ENCODE peak calls at places on chromosomes 3 and 15, in ten cellular contexts. E is lower lobe of right lung; H is activated CD8-positive, alpha-beta memory T cell treated with anti-CD3 and anti-CD28 coated beads, Interleukin-2, amount 10 ng/mL, durations not matched to agents 7 days and 5 days; U is EH; G is stimulated activated naive CD8-positive, alpha-beta T cell treated with anti-CD3 and anti-CD28 coated beads, Interleukin-15, Interleukin-2, amounts not matched to agents 100 U/mL and 50 U/mL, for 24 hours; D is ACHN; T is aorta; B is NCI-H1105 treated with DMSO at 0.1 percent for 48 hours; I is mucosa of gallbladder; J is astrocyte of the spinal cord. F is an unnamed sample.

GRCh38 chr3:45163481-45163880 is 17.3 kb upstream of the CDCP1 start:
- DNase-seq in E (no peak), H (no peak), U (no peak), G (no peak), D (no peak), T (no peak), B (no peak), I (no peak), J (no peak), F (no peak)

GRCh38 chr15:99735868-99736267 is 2.6 kb upstream of the LYSMD4 start:
- DNase-seq in E (no peak), H (no peak), U (no peak), G (no peak), D (no peak), T (no peak), B (no peak), I (no peak), J (no peak), F (no peak)

GRCh38 chr3:108181172-108181571 is 41.1 kb downstream of the IFT57 start:
- DNase-seq in E (no peak), H (no peak), U (no peak), G (no peak), D (no peak), T (no peak), B (no peak), I (no peak), J (no peak), F (no peak)

GRCh38 chr3:2504912-2505311 is 406.2 kb downstream of the CNTN4 start:
- DNase-seq in E (no peak), H (no peak), U (no peak), G (no peak), D (no peak), T (no peak), B (no peak), I (no peak), J (no peak), F (no peak)

GRCh38 chr15:44033894-44034293 is 161.2 kb downstream of the FRMD5 start:
- DNase-seq in E (no peak), H (no peak), U (peak), G (no peak), D (peak), T (peak), B (no peak), I (no peak), J (peak), F (no peak)

GRCh38 chr3:126149256-126149902 is 31.0 kb downstream of the ALDH1L1 start:
- DNase-seq in E (peak), H (peak), U (no peak), G (no peak), D (no peak), T (no peak), B (no peak), I (no peak), J (no peak), F (peak)

GRCh38 chr3:14770591-14770990 is 48.2 kb upstream of the FGD5 start:
- DNase-seq in E (no peak), H (peak), U (no peak), G (no peak), D (no peak), T (no peak), B (no peak), I (peak), J (no peak), F (no peak)

GRCh38 chr15:58870451-58870850 is 63.0 kb downstream of the SLTM start:
- DNase-seq in E (no peak), H (no peak), U (peak), G (no peak), D (no peak), T (no peak), B (no peak), I (no peak), J (no peak), F (no peak)

GRCh38 chr3:85725809-85726208 is 767.0 kb downstream of the CADM2 start:
- DNase-seq in E (no peak), H (no peak), U (no peak), G (no peak), D (no peak), T (no peak), B (no peak), I (no peak), J (peak), F (no peak)

GRCh38 chr3:189841474-189842205 is 210.5 kb downstream of the TP63 start:
- DNase-seq in E (no peak), H (no peak), U (no peak), G (no peak), D (no peak), T (no peak), B (no peak), I (no peak), J (peak), F (no peak)